ENCODE peak calls at places on chromosomes 13 and 19, in six cellular contexts. K is IMR-90, M is mesendoderm, B is mesenchymal stem cell, E is H1, J is trophoblast cell. G is an unnamed sample.
A peak's percentile ranks its signal among the peaks of the same experiment; 100 is the strongest.

GRCh38 chr19:23033721-23034120 is 30.7 kb upstream of the ZNF728 start:
- DNase-seq in M (no peak), K (no peak), B (no peak), J (no peak), E (peak; percentile 37), G (no peak)

GRCh38 chr13:35531551-35531950 is 55.1 kb upstream of the MAB21L1 start:
- DNase-seq in M (no peak), B (no peak), K (no peak), J (no peak), E (no peak), G (no peak)

GRCh38 chr19:33718668-33719259 is 77.9 kb upstream of the KCTD15 start:
- DNase-seq in B (no peak), E (no peak), K (no peak), M (no peak), J (no peak), G (no peak)

GRCh38 chr19:19538077-19538764 is at the start of gene CILP2:
- DNase-seq in M (peak; percentile 69), K (no peak), J (peak; percentile 39), B (no peak), E (peak; percentile 96), G (peak; percentile 50)

GRCh38 chr13:93716623-93717022 is 490.0 kb downstream of the GPC6 start:
- DNase-seq in J (no peak), B (no peak), E (no peak), K (peak; percentile 79), M (no peak), G (no peak)

GRCh38 chr13:26029581-26030136 is 22.2 kb downstream of the SHISA2 start:
- DNase-seq in K (no peak), E (peak; percentile 39), J (no peak), M (no peak), B (no peak), G (no peak)

GRCh38 chr19:51027126-51027806 is 850 bp upstream of the KLK11 start:
- DNase-seq in J (no peak), E (no peak), M (no peak), K (no peak), B (no peak), G (no peak)

GRCh38 chr19:58021541-58022282 is 12.1 kb upstream of the ZSCAN1 start:
- DNase-seq in E (peak; percentile 72), M (peak; percentile 92), K (peak; percentile 40), J (no peak), B (peak; percentile 23), G (peak; percentile 33)

GRCh38 chr13:70905035-70905434 is 796.8 kb upstream of the KLHL1 start:
- DNase-seq in M (no peak), B (no peak), J (no peak), E (no peak), K (no peak), G (no peak)

GRCh38 chr13:106475852-106476251 is 59.6 kb downstream of the EFNB2 start:
- DNase-seq in M (no peak), B (no peak), K (no peak), J (no peak), E (no peak), G (no peak)

GRCh38 chr13:80477641-80478443 is 136.9 kb upstream of the SPRY2 start:
- DNase-seq in E (no peak), K (no peak), M (no peak), B (no peak), J (no peak), G (no peak)

GRCh38 chr13:74288361-74288911 is 154.2 kb upstream of the KLF12 start:
- DNase-seq in E (peak; percentile 47), J (no peak), B (no peak), K (no peak), M (peak; percentile 12), G (peak; percentile 9)

GRCh38 chr19:41307954-41308449 is 2.0 kb upstream of the CCDC97 start:
- DNase-seq in M (no peak), E (no peak), J (no peak), B (no peak), K (no peak), G (no peak)

GRCh38 chr13:90956036-90956435 is 391.5 kb upstream of the MIR17HG start:
- DNase-seq in K (no peak), J (no peak), E (no peak), M (peak; percentile 91), B (no peak), G (no peak)

GRCh38 chr13:90445179-90445578 is 902.3 kb upstream of the MIR17HG start:
- DNase-seq in B (peak; percentile 68), E (no peak), K (peak; percentile 90), J (peak; percentile 64), M (peak; percentile 90), G (peak; percentile 15)

GRCh38 chr13:36718146-36718545 is 44.3 kb downstream of the SERTM1 start:
- DNase-seq in J (no peak), K (peak; percentile 3), E (no peak), B (no peak), M (no peak), G (no peak)

GRCh38 chr19:15320118-15320517 is 12.2 kb downstream of the BRD4 start:
- DNase-seq in E (no peak), B (no peak), M (no peak), J (no peak), K (peak; percentile 73), G (no peak)

GRCh38 chr19:19026299-19026971 is 6.9 kb downstream of the SUGP2 start:
- DNase-seq in E (no peak), B (no peak), M (peak; percentile 20), J (no peak), K (no peak), G (no peak)

GRCh38 chr13:99425485-99426341 is 75.6 kb upstream of the TM9SF2 start:
- DNase-seq in E (no peak), M (no peak), B (no peak), J (no peak), K (no peak), G (no peak)

GRCh38 chr13:109868583-109869311 is 82.4 kb upstream of the IRS2 start:
- DNase-seq in J (no peak), B (peak; percentile 21), K (peak; percentile 17), E (no peak), M (no peak), G (no peak)

GRCh38 chr13:112062047-112062618 is 4.8 kb upstream of the SOX1 start:
- DNase-seq in M (no peak), J (no peak), K (no peak), B (no peak), E (peak; percentile 58), G (no peak)

GRCh38 chr13:112060431-112060830 is 6.5 kb upstream of the SOX1 start:
- DNase-seq in B (no peak), J (no peak), M (no peak), E (no peak), K (no peak), G (no peak)

GRCh38 chr13:112062619-112063308 is 4.2 kb upstream of the SOX1 start:
- DNase-seq in M (peak; percentile 70), B (no peak), E (peak; percentile 79), J (no peak), K (no peak), G (no peak)

GRCh38 chr13:112060899-112061366 is 6.0 kb upstream of the SOX1 start:
- DNase-seq in E (peak; percentile 73), K (no peak), J (no peak), B (no peak), M (peak; percentile 51), G (no peak)

GRCh38 chr13:112061367-112062046 is 5.4 kb upstream of the SOX1 start:
- DNase-seq in M (no peak), E (peak; percentile 72), B (no peak), J (no peak), K (no peak), G (no peak)
- H3K36me3 ChIP-seq in M (no peaks in the 10 kb centered on the region), E (no peaks in the 10 kb centered on the region), B (no peaks in the 10 kb centered on the region), J (no peaks in the 10 kb centered on the region), K (no peaks in the 10 kb centered on the region), G (no peaks in the 10 kb centered on the region)

DNA sequence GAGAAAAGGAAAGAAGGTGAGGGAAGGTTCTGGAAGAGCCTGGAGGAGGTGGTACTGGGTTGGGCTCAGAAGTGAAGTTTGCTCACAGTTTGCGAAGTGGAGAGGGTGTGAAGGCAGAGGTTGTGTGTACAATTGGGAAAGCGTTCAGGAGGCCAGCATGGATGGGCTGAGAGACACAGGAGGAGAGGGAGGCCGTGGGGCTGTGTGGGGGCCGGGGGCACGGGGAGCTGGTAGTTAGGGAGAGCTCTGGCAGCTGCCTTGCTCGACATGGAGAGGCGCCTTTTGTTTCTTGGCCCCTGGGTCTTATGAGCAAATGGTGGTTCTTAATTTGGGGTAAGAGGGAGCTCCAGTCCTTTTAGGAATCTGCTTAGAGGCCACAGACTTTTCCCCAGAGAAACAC is 16.7 kb downstream of the BICRA start:
- DNase-seq in K (no peak), M (no peak), J (no peak), B (no peak), E (no peak), G (no peak)
- H4K8ac ChIP-seq in K (no peak overlapping the region), M (no peak overlapping the region), J (no peak overlapping the region), B (no peak overlapping the region), E (no peak overlapping the region), G (no peak overlapping the region)

DNA sequence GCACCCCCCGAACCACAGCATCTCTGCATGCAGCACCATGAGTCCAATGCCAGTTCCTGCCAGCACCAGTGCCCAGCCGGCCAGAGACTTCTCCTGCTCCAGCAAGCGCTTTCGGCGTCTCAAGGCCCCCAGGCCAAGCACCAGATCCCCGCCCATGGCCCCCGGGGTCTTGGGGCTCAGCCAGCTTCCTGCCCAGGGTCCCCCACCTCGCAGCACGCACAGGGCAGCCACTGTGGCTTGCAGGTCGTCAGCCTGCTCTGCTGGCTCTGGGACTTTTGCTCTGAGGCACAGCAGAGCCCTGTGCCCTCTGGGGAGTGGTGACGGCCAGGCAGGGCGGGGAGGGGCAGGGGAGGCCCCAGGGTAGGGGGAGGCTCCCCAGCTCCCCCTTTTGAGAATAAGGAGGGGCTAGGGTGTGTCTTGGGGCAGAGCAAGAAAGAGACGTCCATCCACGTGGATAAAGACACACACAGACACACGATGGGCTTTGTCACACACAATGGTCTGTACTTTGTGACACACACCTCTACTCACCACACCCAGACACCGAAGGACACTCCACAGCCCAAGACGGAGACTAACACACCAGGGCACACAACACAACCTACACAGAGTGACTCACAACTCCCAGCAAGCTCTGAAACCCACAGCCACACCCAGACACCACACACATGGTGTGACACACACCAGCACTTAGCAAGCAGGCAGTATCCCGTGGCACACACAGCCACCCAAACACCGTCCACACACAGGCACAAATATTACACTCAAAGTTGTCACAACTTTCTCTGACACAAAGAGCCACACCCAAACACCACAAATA is at the start of gene KCNN4:
- DNase-seq in M (no peak), B (peak; percentile 48), K (peak; percentile 67), E (no peak), J (no peak), G (no peak)
- H3K4me1 ChIP-seq in M (no peaks in the 10 kb centered on the region), B (peaks cover 45% of the 10 kb centered on the region), K (peaks cover 12% of the 10 kb centered on the region), E (peaks cover 9% of the 10 kb centered on the region), J (peaks cover 36% of the 10 kb centered on the region), G (peaks cover 13% of the 10 kb centered on the region)

DNA sequence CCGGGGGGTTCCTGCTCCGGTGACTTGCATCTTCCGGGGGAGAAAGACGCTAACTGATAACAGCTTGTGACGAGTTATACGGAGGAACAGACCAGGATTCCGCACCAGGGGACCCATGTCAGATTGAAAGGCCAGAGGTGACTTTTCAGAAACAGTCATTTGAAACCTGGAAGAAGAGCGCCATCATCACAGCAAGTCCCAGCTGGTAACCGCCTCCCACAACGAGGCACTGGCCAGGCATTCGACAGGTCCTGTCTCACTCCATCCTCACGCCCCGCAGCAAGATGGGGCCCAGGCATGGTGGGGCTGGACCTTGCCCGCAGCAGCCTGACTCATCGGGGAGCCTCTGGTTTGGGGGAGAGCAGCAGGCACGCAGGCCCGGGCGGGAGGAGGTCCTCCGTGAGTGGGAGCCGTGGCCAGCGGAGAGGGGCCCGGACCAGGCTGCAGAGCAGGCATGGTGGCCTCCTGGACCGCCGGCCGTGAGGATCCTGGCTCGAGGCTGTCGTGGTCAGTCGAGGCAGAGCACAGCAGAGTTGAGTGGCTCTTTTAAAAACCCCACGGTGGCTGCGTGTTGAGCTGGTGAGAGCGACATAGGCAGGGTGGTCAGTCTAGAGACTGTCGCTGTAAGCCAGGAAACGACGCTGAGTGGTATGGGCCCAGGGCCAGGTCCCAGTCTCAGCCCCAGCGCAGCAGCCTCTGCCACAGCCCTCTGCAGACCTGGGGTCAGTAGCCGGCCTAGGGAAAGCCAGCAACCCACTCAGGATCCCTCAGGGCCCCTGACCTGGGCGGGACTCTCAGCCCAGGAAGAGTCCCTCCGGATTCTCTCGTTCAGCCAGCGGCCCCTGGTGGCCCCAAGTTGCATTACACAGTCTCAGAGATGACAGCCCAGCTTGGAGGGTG is 94.9 kb upstream of the MCF2L start:
- DNase-seq in B (peak; percentile 73), M (peak; percentile 81), J (peak; percentile 63), E (peak; percentile 97), K (peak; percentile 50), G (peak; percentile 79)
- H3K36me3 ChIP-seq in B (peaks cover 16% of the 10 kb centered on the region), M (peaks cover 2% of the 10 kb centered on the region), J (peaks cover 47% of the 10 kb centered on the region), E (peaks cover 7% of the 10 kb centered on the region), K (peaks cover 12% of the 10 kb centered on the region), G (peaks cover 31% of the 10 kb centered on the region)

G was measured in neuronal stem cell.